ENCODE peak calls at places on chromosomes 7 and 10, in six cellular contexts. Y is A549, Q is GM12878, N is HepG2, K is upper lobe of left lung, J is K562. T is an unnamed sample.

GRCh38 chr7:100093925-100094486 is 5.2 kb downstream of the COPS6 start:
- ATAC-seq in Y (no peak), Q (no peak), N (no peak), K (no peak), J (peak), T (no peak)

GRCh38 chr10:6561552-6561951 is 18.5 kb downstream of the PRKCQ start:
- ATAC-seq in Y (no peak), Q (no peak), N (no peak), K (no peak), J (no peak), T (no peak)

GRCh38 chr7:50748472-50748871 is 34.2 kb downstream of the GRB10 start:
- ATAC-seq in Y (no peak), Q (no peak), N (peak), K (no peak), J (no peak), T (no peak)

GRCh38 chr7:130087364-130087763 is 17.0 kb downstream of the KLHDC10 start:
- ATAC-seq in Y (no peak), Q (no peak), N (no peak), K (no peak), J (no peak), T (no peak)

GRCh38 chr10:60970526-60970925 is 26.5 kb upstream of the RHOBTB1 start:
- ATAC-seq in Y (no peak), Q (no peak), N (no peak), K (no peak), J (no peak), T (no peak)

GRCh38 chr7:2107386-2108085 is 125.2 kb downstream of the MAD1L1 start:
- ATAC-seq in Y (no peak), Q (no peak), N (no peak), K (no peak), J (no peak), T (no peak)

GRCh38 chr10:128525936-128526335 is 399.7 kb upstream of the MKI67 start:
- ATAC-seq in Y (no peak), Q (no peak), N (no peak), K (no peak), J (no peak), T (no peak)

GRCh38 chr10:22271786-22272185 is 44.4 kb upstream of the COMMD3 start:
- ATAC-seq in Y (peak), Q (no peak), N (no peak), K (no peak), J (peak), T (no peak)

GRCh38 chr7:70668606-70669358 is 463.2 kb upstream of the GALNT17 start:
- ATAC-seq in Y (no peak), Q (peak), N (no peak), K (peak), J (no peak), T (no peak)

GRCh38 chr7:115410427-115410805 is 488.5 kb downstream of the MDFIC start:
- ATAC-seq in Y (no peak), Q (no peak), N (no peak), K (no peak), J (no peak), T (no peak)

GRCh38 chr10:47160967-47161366 is 139.0 kb upstream of the GDF10 start:
- ATAC-seq in Y (no peak), Q (no peak), N (no peak), K (no peak), J (no peak), T (no peak)

GRCh38 chr7:104196161-104196560 is 11.7 kb downstream of the ORC5 start:
- ATAC-seq in Y (no peak), Q (no peak), N (no peak), K (no peak), J (no peak), T (no peak)

GRCh38 chr10:30812018-30812851 is 182.7 kb upstream of the LYZL2 start:
- ATAC-seq in Y (no peak), Q (no peak), N (no peak), K (peak), J (no peak), T (peak)

GRCh38 chr10:37957841-37958240 is 18.6 kb downstream of the ZNF25 start:
- ATAC-seq in Y (no peak), Q (no peak), N (no peak), K (no peak), J (no peak), T (no peak)

GRCh38 chr10:86630079-86630478 is 24.3 kb upstream of the OPN4 start:
- ATAC-seq in Y (no peak), Q (no peak), N (no peak), K (no peak), J (no peak), T (peak)

GRCh38 chr7:142855401-142855743 is 496 bp downstream of the EPHB6 start:
- ATAC-seq in Y (peak), Q (peak), N (peak), K (no peak), J (peak), T (no peak)

DNA sequence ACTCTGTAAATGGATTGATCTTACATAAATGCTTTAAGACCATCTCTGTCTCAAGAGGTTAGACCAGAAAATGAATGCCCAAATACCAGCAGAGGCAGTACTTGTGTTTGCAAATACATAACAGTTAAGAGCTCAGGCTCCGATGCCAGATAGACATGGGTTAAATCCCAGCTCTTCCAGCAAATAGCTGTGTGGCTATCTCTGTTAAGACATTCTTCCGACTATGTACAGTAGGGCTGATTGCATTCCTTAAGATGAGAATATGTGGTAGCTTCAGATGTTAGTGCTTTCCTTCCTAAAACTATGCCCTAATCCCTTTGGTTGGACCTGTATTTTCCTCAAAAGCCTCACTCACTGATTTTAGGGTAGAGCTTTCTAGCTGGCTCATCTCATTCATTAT is 2.2 kb downstream of the IDE start:
- ATAC-seq in Y (no peak), Q (no peak), N (no peak), K (no peak), J (no peak), T (no peak)
- H3K4me3 ChIP-seq in Y (no peak), Q (peak), N (peak), K (peak), J (peak), T (no peak)

DNA sequence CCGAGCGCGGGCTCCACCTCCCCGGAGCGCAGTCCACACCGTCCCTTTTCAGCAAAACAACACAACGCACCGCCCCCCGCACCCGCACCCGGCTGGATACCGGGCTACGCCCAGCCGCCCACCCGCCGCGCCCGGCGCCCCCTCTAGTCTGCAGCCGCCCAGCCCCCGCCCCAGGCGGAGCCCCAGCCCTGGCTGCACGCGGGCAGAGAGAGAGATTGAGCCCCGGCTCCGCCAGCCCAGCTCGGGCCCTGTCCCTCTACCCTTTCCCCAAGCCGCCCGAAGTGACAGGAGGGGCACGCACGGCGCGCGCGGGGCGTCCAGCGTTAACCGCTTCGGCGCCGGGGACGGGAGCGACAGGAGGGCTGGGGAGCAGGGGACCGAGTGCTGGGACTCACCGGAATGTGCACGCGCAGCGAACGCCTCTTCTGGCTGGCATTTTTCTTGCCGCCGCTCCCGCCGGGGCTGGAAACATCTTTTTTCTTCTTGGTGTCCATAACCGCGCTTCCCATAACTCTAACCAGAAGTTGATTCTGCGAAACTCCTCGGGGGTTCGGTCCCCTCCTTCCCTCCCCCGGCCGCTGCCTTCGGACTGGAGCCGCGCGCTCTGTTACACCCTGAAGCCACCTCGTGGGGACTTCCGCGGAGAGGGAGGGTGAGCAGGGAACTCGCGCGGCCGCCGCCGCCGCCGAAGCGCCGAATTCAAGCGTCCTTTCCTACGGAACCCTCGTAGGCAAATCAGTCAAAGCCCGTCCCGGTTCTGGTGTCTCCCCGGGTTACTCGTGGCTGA is 610 bp downstream of the PRKAG2 start:
- ATAC-seq in Y (peak), Q (peak), N (peak), K (peak), J (peak), T (peak)
- TF ChIP-seq EP300 in Y (no peak), Q (no peak), N (no peak), K (no peak), J (no peak), T (no peak)

GRCh38 chr10:73094986-73095478 is 1.6 kb downstream of the P4HA1 start:
- ATAC-seq in Y (no peak), Q (no peak), N (no peak), K (no peak), J (no peak), T (no peak)

GRCh38 chr10:73092830-73093229 is 3.8 kb downstream of the P4HA1 start:
- ATAC-seq in Y (no peak), Q (no peak), N (no peak), K (no peak), J (no peak), T (no peak)

GRCh38 chr10:73096041-73096451 is 620 bp downstream of the P4HA1 start:
- ATAC-seq in Y (peak), Q (peak), N (peak), K (peak), J (peak), T (peak)

GRCh38 chr10:73095479-73096021 is 1.1 kb downstream of the P4HA1 start:
- ATAC-seq in Y (peak), Q (peak), N (no peak), K (no peak), J (peak), T (no peak)

DNA sequence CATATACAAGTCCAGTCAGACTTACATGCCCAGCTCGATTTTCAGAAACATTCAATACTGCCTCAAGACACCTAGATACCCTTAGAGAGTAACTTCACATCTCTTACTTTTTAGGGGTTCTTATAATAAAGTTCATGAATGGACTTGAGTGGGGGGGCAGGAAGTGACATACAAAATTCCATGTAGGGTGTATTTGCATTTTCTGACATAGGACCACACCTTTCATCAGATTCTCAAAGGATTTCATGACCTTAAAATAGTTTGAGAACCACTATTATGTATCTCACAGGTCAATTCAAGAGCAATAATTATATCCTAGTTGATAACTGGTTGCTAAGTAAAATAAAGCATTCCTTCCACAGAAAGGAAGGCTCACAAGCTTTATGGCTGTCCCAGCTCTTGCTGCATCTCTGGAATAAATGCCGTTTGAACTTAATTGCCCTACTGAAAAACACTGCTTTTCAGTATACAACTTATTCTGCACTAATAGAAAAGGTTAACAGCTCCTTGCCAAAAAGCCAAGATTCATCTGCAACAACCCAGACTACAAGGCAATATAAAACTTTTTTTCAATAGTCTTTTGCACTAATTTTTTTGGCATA is 2.3 kb downstream of the P4HA1 start:
- ATAC-seq in Y (no peak), Q (no peak), N (no peak), K (no peak), J (no peak), T (no peak)
- H3K4me3 ChIP-seq in Y (peak), Q (peak), N (peak), K (peak), J (peak), T (peak)

GRCh38 chr10:80506189-80506575 is 31.5 kb upstream of the SH2D4B start:
- ATAC-seq in Y (peak), Q (no peak), N (peak), K (no peak), J (no peak), T (no peak)
- TF ChIP-seq EP300 in Y (peak), Q (no peak), N (no peak), K (no peak), J (no peak), T (no peak)

GRCh38 chr7:22827563-22827962 is 4.9 kb upstream of the TOMM7 start:
- ATAC-seq in Y (no peak), Q (peak), N (no peak), K (no peak), J (peak), T (no peak)
- H3K4me3 ChIP-seq in Y (no peak), Q (no peak), N (no peak), K (no peak), J (no peak), T (no peak)

GRCh38 chr7:120950539-120951308 is at the start of gene ING3:
- ATAC-seq in Y (peak), Q (peak), N (peak), K (peak), J (peak), T (peak)
- TF ChIP-seq EP300 in Y (no peak), Q (no peak), N (no peak), K (peak), J (peak), T (no peak)

GRCh38 chr7:149077594-149077993 is 12.9 kb downstream of the ZNF786 start:
- ATAC-seq in Y (no peak), Q (no peak), N (no peak), K (no peak), J (no peak), T (no peak)
- H3K4me3 ChIP-seq in Y (no peak), Q (no peak), N (no peak), K (no peak), J (no peak), T (no peak)

T was measured in gastroesophageal sphincter.